ENCODE peak calls at places on chromosomes 3 and 15, in nine cellular contexts. F is MV-4-11; B is stimulated activated CD4-positive, alpha-beta T cell treated with anti-CD3 and anti-CD28 coated beads, Interleukin-2, amount 100 ng/mL, for 4 hours; P is HFFc6; U is mesendoderm; R is hippocampal formation; O is NCI-H526; V is stromal cell of bone marrow; J is cardiac fibroblast. I is an unnamed sample.

GRCh38 chr15:41513282-41514227 is at the start of gene LTK:
- DNase-seq in F (peak), B (no peak), P (no peak), U (peak), R (no peak), O (peak), V (no peak), J (no peak), I (peak)

GRCh38 chr3:134366928-134367352 is 7.3 kb downstream of the AMOTL2 start:
- DNase-seq in F (no peak), B (no peak), P (peak), U (no peak), R (peak), O (no peak), V (no peak), J (peak), I (no peak)

GRCh38 chr15:75081150-75081549 is 57.8 kb downstream of the PPCDC start:
- DNase-seq in F (no peak), B (no peak), P (no peak), U (no peak), R (no peak), O (no peak), V (no peak), J (no peak), I (no peak)

GRCh38 chr15:83919319-83919830 is 265.5 kb downstream of the ADAMTSL3 start:
- DNase-seq in F (no peak), B (no peak), P (no peak), U (no peak), R (no peak), O (no peak), V (peak), J (no peak), I (no peak)

GRCh38 chr3:170410428-170411029 is 8.1 kb upstream of the CLDN11 start:
- DNase-seq in F (peak), B (no peak), P (no peak), U (peak), R (peak), O (peak), V (no peak), J (peak), I (no peak)

GRCh38 chr3:126751611-126752302 is 47.7 kb downstream of the CHCHD6 start:
- DNase-seq in F (no peak), B (no peak), P (no peak), U (peak), R (no peak), O (no peak), V (no peak), J (no peak), I (no peak)

GRCh38 chr3:168071971-168072645 is 23.6 kb downstream of the GOLIM4 start:
- DNase-seq in F (no peak), B (no peak), P (peak), U (no peak), R (no peak), O (no peak), V (no peak), J (peak), I (no peak)

GRCh38 chr15:67542462-67543347 is at the start of gene MAP2K5:
- DNase-seq in F (peak), B (peak), P (peak), U (peak), R (peak), O (peak), V (peak), J (peak), I (peak)

GRCh38 chr3:148911173-148911572 is 46.1 kb downstream of the CPA3 start:
- DNase-seq in F (no peak), B (no peak), P (no peak), U (peak), R (no peak), O (no peak), V (no peak), J (no peak), I (no peak)

GRCh38 chr3:122795674-122795969 is 753 bp downstream of the SLC49A4 start:
- DNase-seq in F (no peak), B (no peak), P (no peak), U (no peak), R (no peak), O (no peak), V (peak), J (peak), I (no peak)

GRCh38 chr15:34102175-34102925 is 467 bp downstream of the PGBD4 start:
- DNase-seq in F (no peak), B (no peak), P (no peak), U (no peak), R (no peak), O (no peak), V (no peak), J (no peak), I (no peak)

GRCh38 chr3:17577795-17578520 is 164.5 kb downstream of the TBC1D5 start:
- DNase-seq in F (no peak), B (no peak), P (peak), U (no peak), R (no peak), O (no peak), V (no peak), J (peak), I (no peak)

GRCh38 chr3:27253831-27254230 is 115.4 kb downstream of the NEK10 start:
- DNase-seq in F (peak), B (no peak), P (peak), U (peak), R (no peak), O (peak), V (peak), J (peak), I (no peak)

GRCh38 chr3:25181096-25181495 is 247.0 kb upstream of the RARB start:
- DNase-seq in F (no peak), B (no peak), P (no peak), U (no peak), R (no peak), O (no peak), V (no peak), J (no peak), I (no peak)

GRCh38 chr15:28943611-28944230 is 57.9 kb downstream of the APBA2 start:
- DNase-seq in F (no peak), B (no peak), P (no peak), U (no peak), R (no peak), O (no peak), V (no peak), J (no peak), I (no peak)

GRCh38 chr15:48631191-48631770 is 14.2 kb downstream of the FBN1 start:
- DNase-seq in F (no peak), B (no peak), P (no peak), U (peak), R (no peak), O (no peak), V (no peak), J (peak), I (no peak)

GRCh38 chr3:79761441-79761840 is 6.4 kb downstream of the ROBO1 start:
- DNase-seq in F (no peak), B (no peak), P (no peak), U (no peak), R (no peak), O (no peak), V (no peak), J (no peak), I (no peak)

GRCh38 chr3:31772155-31772761 is 208.8 kb downstream of the OSBPL10 start:
- DNase-seq in F (no peak), B (no peak), P (no peak), U (no peak), R (no peak), O (no peak), V (no peak), J (no peak), I (no peak)

I was measured in GM06990.